ENCODE peak calls at places on chromosome 6, in four cellular contexts. U, T, A and S are unnamed samples.
A peak's percentile ranks its signal among the peaks of the same experiment; 100 is the strongest.

GRCh38 chr6:40359808-40360207 is 227.4 kb downstream of the LRFN2 start:
- DNase-seq in T (no peak), U (no peak), A (no peak), S (no peak)

GRCh38 chr6:116099036-116099435 is 1.6 kb upstream of the NT5DC1 start:
- DNase-seq in A (no peak), U (no peak), T (no peak), S (no peak)

GRCh38 chr6:117469791-117470190 is 12.7 kb upstream of the DCBLD1 start:
- DNase-seq in U (no peak), T (no peak), A (no peak), S (no peak)

GRCh38 chr6:33733294-33734007 is 13.3 kb downstream of the IP6K3 start:
- DNase-seq in A (no peak), U (peak; percentile 70), T (no peak), S (no peak)

GRCh38 chr6:56938634-56939294 is 16.1 kb upstream of the BEND6 start:
- DNase-seq in A (peak; percentile 82), T (peak; percentile 100), U (no peak), S (no peak)

GRCh38 chr6:157449610-157450009 is 68.6 kb downstream of the ZDHHC14 start:
- DNase-seq in A (no peak), U (no peak), T (no peak), S (no peak)

GRCh38 chr6:23587582-23587981 is 538.4 kb upstream of the NRSN1 start:
- DNase-seq in A (no peak), T (no peak), U (no peak), S (no peak)

GRCh38 chr6:147738516-147739187 is 230.2 kb downstream of the SAMD5 start:
- DNase-seq in U (no peak), A (no peak), T (no peak), S (no peak)

GRCh38 chr6:101212640-101213039 is 180.9 kb upstream of the GRIK2 start:
- DNase-seq in U (no peak), A (no peak), T (no peak), S (no peak)

GRCh38 chr6:26034901-26035300 is 52.3 kb upstream of the HFE start:
- DNase-seq in U (no peak), T (no peak), A (no peak), S (no peak)

GRCh38 chr6:26033132-26033941 is 53.9 kb upstream of the HFE start:
- DNase-seq in A (peak; percentile 86), U (peak; percentile 70), T (peak; percentile 99), S (peak; percentile 69)

GRCh38 chr6:26032387-26033131 is 54.7 kb upstream of the HFE start:
- DNase-seq in T (peak; percentile 71), U (no peak), A (no peak), S (peak; percentile 55)

GRCh38 chr6:26031595-26032386 is 55.4 kb upstream of the HFE start:
- DNase-seq in U (peak; percentile 63), A (peak; percentile 86), T (peak; percentile 98), S (peak; percentile 76)

DNA sequence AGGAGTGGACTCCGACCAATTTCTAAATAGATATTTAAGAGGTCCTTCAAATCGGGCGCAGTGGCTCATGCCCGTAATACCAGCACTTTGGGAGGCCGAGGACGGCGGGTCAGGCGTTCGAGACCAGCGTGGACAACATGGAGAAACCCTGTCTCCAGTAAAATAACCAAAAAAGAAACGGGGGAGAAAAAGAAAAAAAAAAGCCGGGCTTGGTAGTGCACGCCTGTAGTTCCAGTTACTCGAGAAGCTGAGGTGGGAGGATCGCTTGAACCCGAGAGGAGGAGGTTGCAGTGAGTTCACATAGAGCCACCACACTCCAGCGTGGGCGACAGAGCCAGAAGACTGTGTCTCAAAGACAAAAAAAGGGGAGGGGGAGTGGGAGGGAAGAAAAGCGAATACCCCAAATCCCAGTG is 53.3 kb upstream of the HFE start:
- DNase-seq in U (peak; percentile 66), A (peak; percentile 87), T (no peak), S (no peak)
- H3K4me3 ChIP-seq in U (peak overlapping the region; percentile 66), A (peak overlapping the region; percentile 4), T (peak overlapping the region; percentile 70), S (no peak overlapping the region)

GRCh38 chr6:167697316-167697715 is 129.4 kb upstream of the AFDN start:
- DNase-seq in T (peak; percentile 66), U (no peak), A (no peak), S (no peak)

GRCh38 chr6:167698540-167698939 is 128.2 kb upstream of the AFDN start:
- DNase-seq in T (no peak), U (no peak), A (no peak), S (no peak)

GRCh38 chr6:167700199-167700598 is 126.5 kb upstream of the AFDN start:
- DNase-seq in U (no peak), T (no peak), A (no peak), S (no peak)

GRCh38 chr6:167701010-167701409 is 125.7 kb upstream of the AFDN start:
- DNase-seq in U (no peak), A (no peak), T (no peak), S (no peak)

GRCh38 chr6:167699141-167700036 is 127.3 kb upstream of the AFDN start:
- DNase-seq in U (peak; percentile 82), T (peak; percentile 64), A (peak; percentile 86), S (peak; percentile 70)
- H3K4me3 ChIP-seq in U (peak overlapping the region; percentile 15), T (no peak overlapping the region), A (no peak overlapping the region), S (no peak overlapping the region)

GRCh38 chr6:30541515-30542403 is 14.5 kb downstream of the GNL1 start:
- DNase-seq in T (peak; percentile 92), A (peak; percentile 89), U (peak; percentile 78), S (peak; percentile 85)
- H3K4me3 ChIP-seq in T (no peak overlapping the region), A (peak overlapping the region; percentile 28), U (peak overlapping the region; percentile 61), S (no peak overlapping the region)

DNA sequence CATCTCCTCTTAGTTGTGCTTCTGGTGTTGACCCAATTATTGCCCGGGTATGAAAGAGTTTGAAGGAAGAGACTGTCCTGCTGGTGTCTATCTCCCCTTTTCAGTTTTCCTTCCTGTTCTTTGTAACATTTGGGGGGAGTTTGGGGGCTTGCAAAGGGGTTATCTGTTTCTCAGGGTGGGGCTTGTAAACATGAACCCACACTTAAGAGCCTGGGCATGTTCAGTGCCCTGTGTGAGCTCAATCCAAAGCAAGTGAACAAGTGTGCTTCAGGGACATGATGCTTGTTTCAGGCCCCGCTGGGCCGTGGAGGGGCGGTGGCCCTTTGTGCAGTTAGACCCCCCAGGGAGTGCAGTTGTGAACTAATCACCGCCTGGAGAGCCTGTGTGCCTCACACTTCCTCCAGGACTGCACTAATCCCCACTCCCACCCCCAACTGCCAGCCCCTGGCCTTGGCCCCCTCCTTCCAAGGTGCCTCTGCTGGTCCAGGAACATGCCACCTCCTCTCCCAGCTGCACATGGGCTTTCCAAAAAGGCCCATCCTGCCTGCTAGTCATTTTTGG is 58.1 kb downstream of the RREB1 start:
- DNase-seq in T (no peak), U (no peak), A (no peak), S (no peak)
- H3K4me3 ChIP-seq in T (no peak overlapping the region), U (no peak overlapping the region), A (no peak overlapping the region), S (no peak overlapping the region)

GRCh38 chr6:167872538-167873210 is 46.0 kb downstream of the AFDN start:
- DNase-seq in T (peak; percentile 17), U (no peak), A (no peak), S (no peak)
- H3K4me3 ChIP-seq in T (no peak overlapping the region), U (no peak overlapping the region), A (no peak overlapping the region), S (no peak overlapping the region)

GRCh38 chr6:24650365-24650764 is 4.4 kb upstream of the KIAA0319 start:
- DNase-seq in A (no peak), U (no peak), T (no peak), S (no peak)

GRCh38 chr6:24644377-24644776 is 1.6 kb downstream of the KIAA0319 start:
- DNase-seq in T (no peak), U (no peak), A (no peak), S (no peak)

GRCh38 chr6:24643925-24644324 is 2.1 kb downstream of the KIAA0319 start:
- DNase-seq in U (no peak), T (no peak), A (no peak), S (no peak)

GRCh38 chr6:24648276-24648675 is 2.3 kb upstream of the KIAA0319 start:
- DNase-seq in U (no peak), A (no peak), T (no peak), S (no peak)

DNA sequence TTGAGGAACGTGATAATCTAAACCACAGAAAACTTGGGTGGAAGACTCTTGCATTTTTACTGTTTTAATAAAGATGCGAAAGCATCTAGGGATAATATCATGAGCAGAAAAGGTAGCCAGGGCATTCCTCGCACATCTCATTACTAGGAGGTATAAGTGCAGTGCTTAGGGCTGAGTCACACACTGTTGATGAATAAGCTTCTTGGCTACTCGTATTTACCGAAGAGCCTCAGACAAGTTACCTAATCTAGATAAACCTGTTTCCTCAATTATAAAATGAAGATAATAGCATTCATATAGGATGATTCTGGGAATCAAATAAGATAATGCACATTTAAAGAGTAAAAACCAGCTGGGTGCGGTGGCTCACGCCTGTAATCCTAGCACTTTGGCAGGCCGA is 780 bp upstream of the KIAA0319 start:
- DNase-seq in T (peak; percentile 53), A (no peak), U (no peak), S (no peak)
- H3K4me3 ChIP-seq in T (no peak overlapping the region), A (no peak overlapping the region), U (no peak overlapping the region), S (no peak overlapping the region)

DNA sequence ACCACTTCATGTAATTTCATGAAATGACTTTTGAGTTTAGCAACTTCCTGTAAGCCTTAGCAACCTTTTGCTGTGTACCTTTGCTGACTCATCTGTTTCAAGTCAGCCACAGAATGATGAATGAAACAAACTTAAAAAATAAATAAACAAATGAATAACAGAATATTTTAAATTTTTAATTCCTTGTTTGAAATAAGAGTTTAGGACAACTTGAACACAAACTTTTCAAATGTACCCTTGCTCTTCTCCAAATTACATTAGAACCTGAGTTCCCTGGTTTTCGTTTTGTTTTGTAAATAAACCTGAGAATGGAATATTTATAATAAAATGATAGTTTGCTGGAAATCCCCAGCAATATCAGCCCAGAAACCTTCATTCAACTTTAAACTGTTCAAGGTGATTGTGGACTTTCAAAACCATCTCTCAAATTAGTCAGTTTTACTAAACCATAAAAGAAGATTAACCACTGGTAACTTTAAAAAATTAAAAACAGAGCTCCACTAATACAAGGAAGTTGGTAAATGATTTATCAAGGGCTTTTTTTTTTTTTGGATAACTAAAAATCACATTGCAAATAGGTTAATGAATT is 10.1 kb downstream of the MBOAT1 start:
- DNase-seq in U (no peak), T (peak; percentile 74), A (no peak), S (no peak)
- H3K4me3 ChIP-seq in U (no peak overlapping the region), T (no peak overlapping the region), A (no peak overlapping the region), S (no peak overlapping the region)

GRCh38 chr6:155690820-155691219 is 235.2 kb upstream of the NOX3 start:
- DNase-seq in A (no peak), T (no peak), U (no peak), S (no peak)
- H3K4me3 ChIP-seq in A (no peak overlapping the region), T (no peak overlapping the region), U (no peak overlapping the region), S (no peak overlapping the region)

GRCh38 chr6:42194056-42194455 is 700 bp downstream of the GUCA1B start:
- DNase-seq in U (no peak), A (peak; percentile 5), T (no peak), S (no peak)

GRCh38 chr6:42190784-42191183 is 4.0 kb downstream of the GUCA1B start:
- DNase-seq in U (no peak), A (no peak), T (peak; percentile 58), S (no peak)

GRCh38 chr6:42197574-42198362 is 3.0 kb upstream of the GUCA1B start:
- DNase-seq in T (peak; percentile 82), A (no peak), U (no peak), S (no peak)

GRCh38 chr6:42195415-42195814 is 659 bp upstream of the GUCA1B start:
- DNase-seq in U (no peak), T (no peak), A (no peak), S (no peak)

DNA sequence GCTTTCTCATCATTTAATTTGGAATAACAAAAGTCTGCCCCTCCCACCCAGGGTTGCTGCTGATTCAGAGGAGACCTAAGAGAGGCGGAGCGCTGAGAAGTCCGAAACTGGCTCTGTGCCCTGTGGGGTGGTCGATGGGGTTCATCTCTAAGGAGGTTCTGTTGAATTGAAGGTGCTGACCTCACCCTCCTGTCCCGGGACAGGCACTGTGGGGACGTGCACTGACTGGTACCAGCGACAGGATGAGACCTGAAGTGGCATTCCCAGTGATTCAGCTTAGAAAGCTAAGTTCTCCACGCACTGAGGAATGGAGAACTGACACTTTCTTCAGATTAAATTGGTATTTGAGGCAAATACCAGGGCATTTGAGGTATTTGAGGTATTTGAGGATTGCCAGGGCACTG is 1.3 kb downstream of the GUCA1B start:
- DNase-seq in A (no peak), U (no peak), T (no peak), S (no peak)
- H3K4me3 ChIP-seq in A (no peak overlapping the region), U (no peak overlapping the region), T (no peak overlapping the region), S (no peak overlapping the region)